ENCODE peak calls at places on chromosomes 13 and 19, in seven cellular contexts. H, R, X, N, J, A and B are unnamed samples.

GRCh38 chr19:54551950-54552912 is 21.4 kb upstream of the LILRA2 start:
- DNase-seq in H (no peak), R (no peak), X (no peak), N (no peak), J (no peak), A (no peak), B (no peak)

GRCh38 chr19:4707956-4708650 is 15.5 kb downstream of the DPP9 start:
- DNase-seq in H (peak), R (peak), X (peak), N (peak), J (no peak), A (peak), B (no peak)

GRCh38 chr19:344625-345319 is at the start of gene MIER2:
- DNase-seq in H (peak), R (peak), X (peak), N (peak), J (peak), A (peak), B (peak)

GRCh38 chr19:48797103-48797502 is 13.7 kb downstream of the BCAT2 start:
- DNase-seq in H (no peak), R (no peak), X (no peak), N (no peak), J (no peak), A (no peak), B (no peak)

GRCh38 chr13:74129500-74130144 is 4.6 kb downstream of the KLF12 start:
- DNase-seq in H (peak), R (no peak), X (peak), N (peak), J (no peak), A (no peak), B (no peak)

GRCh38 chr13:99055286-99056073 is 77.6 kb upstream of the DOCK9 start:
- DNase-seq in H (no peak), R (no peak), X (no peak), N (no peak), J (no peak), A (no peak), B (no peak)

GRCh38 chr13:91313103-91313502 is 34.4 kb upstream of the MIR17HG start:
- DNase-seq in H (no peak), R (no peak), X (peak), N (peak), J (no peak), A (no peak), B (no peak)

GRCh38 chr13:24746618-24747247 is 17.2 kb upstream of the RNF17 start:
- DNase-seq in H (no peak), R (no peak), X (peak), N (peak), J (no peak), A (peak), B (no peak)

GRCh38 chr13:37652596-37652995 is 54.0 kb upstream of the POSTN start:
- DNase-seq in H (no peak), R (no peak), X (no peak), N (no peak), J (no peak), A (no peak), B (no peak)

GRCh38 chr19:5048091-5048726 is 79.3 kb downstream of the KDM4B start:
- DNase-seq in H (peak), R (peak), X (peak), N (peak), J (peak), A (peak), B (peak)

GRCh38 chr13:39688278-39688677 is 32.8 kb downstream of the COG6 start:
- DNase-seq in H (no peak), R (no peak), X (no peak), N (no peak), J (no peak), A (no peak), B (no peak)

GRCh38 chr13:52642131-52642530 is at the start of gene HNRNPA1L2:
- DNase-seq in H (no peak), R (no peak), X (no peak), N (no peak), J (no peak), A (no peak), B (no peak)

GRCh38 chr13:43284162-43284561 is 260.8 kb downstream of the DNAJC15 start:
- DNase-seq in H (no peak), R (no peak), X (peak), N (peak), J (no peak), A (no peak), B (peak)

GRCh38 chr13:98022210-98022609 is 68.7 kb downstream of the IPO5 start:
- DNase-seq in H (peak), R (peak), X (peak), N (peak), J (no peak), A (peak), B (peak)

GRCh38 chr13:49995535-49996165 is 1.2 kb upstream of the TRIM13 start:
- DNase-seq in H (no peak), R (no peak), X (peak), N (no peak), J (no peak), A (no peak), B (no peak)

GRCh38 chr13:114049026-114049425 is 75.2 kb upstream of the C13orf46 start:
- DNase-seq in H (no peak), R (no peak), X (no peak), N (no peak), J (no peak), A (no peak), B (no peak)

GRCh38 chr19:1725100-1726064 is 27.9 kb upstream of the ONECUT3 start:
- DNase-seq in H (peak), R (no peak), X (peak), N (peak), J (no peak), A (peak), B (no peak)

DNA sequence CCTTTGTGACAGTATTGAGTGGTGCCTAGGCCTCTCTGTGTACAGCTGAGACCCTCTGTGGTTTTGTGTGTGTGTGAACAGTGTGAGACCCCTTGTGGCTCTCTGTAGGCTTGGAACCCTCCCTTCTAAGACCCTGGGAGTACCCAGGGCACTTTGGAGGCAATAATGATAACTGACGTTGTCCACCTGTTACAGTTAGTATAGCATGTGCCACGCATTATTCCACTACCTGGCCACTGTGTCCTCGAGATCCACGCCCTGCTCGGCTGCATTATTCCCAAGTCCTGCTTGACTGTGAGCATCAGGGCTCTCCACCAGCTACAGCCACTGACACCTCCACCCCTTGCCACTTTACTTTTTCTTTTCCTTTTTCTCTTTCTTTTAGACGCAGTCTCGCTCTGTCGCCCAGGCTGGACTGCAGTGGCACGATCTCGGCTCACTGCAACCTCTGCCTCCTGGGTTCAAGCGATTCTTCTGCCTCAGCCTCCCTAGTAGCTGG is 2.0 kb downstream of the GRAMD1A start:
- DNase-seq in H (no peak), R (no peak), X (no peak), N (no peak), J (no peak), A (no peak), B (no peak)
- H3K4me3 ChIP-seq in H (no peak), R (no peak), X (no peak), N (no peak), J (no peak), A (no peak), B (peak)

DNA sequence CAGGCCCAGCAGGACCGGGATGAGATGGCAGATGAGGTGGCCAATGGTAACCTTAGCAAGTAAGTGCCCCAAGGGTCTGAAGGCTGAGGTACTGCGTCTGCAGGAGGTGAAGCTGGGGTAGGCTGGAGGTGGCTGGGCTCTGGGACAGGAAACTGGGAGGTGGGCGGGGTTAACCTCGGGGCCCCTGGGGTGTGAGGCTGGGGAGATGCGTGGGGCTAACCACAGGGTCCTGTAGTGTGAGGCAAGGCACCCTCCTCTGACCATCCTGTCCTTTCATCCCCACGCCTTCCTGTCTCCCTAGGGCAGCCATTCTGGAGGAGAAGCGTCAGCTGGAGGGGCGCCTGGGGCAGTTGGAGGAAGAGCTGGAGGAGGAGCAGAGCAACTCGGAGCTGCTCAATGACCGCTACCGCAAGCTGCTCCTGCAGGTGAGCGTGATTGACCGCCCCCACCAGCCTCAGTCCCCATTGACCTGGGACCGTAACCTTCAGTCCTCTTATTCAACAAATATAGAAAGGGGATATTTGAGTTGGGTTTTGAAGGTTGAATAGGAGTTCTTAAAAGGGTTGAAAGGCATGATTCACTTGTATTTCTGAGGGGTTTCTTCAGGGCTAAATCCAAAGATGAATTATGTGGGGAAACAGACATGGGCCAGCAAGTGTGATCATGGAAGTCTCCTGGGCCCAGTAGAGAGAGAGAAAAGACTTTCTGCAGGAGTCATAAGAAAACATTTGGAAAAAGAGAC is 35.7 kb downstream of the KCNC3 start:
- DNase-seq in H (no peak), R (no peak), X (no peak), N (no peak), J (no peak), A (peak), B (no peak)
- H3K4me3 ChIP-seq in H (no peak), R (no peak), X (no peak), N (no peak), J (no peak), A (no peak), B (no peak)

GRCh38 chr13:110812111-110812868 is 98.8 kb downstream of the ING1 start:
- DNase-seq in H (no peak), R (no peak), X (peak), N (no peak), J (no peak), A (peak), B (no peak)
- H3K4me3 ChIP-seq in H (peak), R (peak), X (peak), N (no peak), J (peak), A (peak), B (peak)

DNA sequence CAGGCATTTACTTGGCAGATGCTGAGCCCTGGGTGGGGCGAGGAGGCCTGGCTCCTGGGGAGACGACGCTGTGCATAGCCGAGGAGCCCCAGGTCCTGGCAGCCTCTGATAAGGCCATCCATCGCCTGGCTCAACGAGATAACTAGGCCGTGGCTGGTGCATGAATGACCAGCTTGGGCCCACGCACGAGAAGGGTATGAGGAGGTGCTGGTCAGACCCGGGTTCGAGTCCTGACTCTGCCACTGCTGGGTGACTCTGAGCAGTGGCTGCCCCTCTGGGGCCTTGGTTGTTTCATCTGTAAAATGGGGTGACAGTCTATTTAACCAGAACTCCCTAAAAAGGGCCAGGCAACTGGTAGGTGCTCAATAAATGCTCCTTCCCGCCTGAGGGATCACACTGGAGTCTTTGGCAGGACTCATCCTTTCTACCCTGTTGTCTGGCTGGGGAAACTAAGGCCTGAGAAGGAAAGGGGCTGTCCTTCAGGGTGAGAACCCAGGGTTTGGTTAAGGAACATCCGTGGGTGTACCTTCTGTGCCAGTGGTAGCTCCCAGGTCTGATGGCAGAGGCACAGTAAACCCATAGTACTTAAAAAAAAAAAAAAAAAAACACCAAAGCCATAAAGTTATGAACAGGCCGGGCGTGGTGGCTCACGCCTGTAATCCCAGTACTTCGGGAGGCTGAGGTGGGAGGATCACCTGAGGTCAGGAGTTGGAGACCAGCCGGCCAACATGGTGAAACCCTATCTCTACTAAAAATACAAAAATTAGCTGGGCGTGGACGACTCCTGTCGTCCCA is 8.1 kb upstream of the ARRDC2 start:
- DNase-seq in H (no peak), R (no peak), X (no peak), N (no peak), J (no peak), A (no peak), B (no peak)
- H3K4me3 ChIP-seq in H (no peak), R (no peak), X (no peak), N (no peak), J (peak), A (peak), B (no peak)

GRCh38 chr19:11964496-11964857 is 363 bp upstream of the ZNF763 start:
- DNase-seq in H (peak), R (no peak), X (no peak), N (no peak), J (no peak), A (no peak), B (no peak)
- H3K4me3 ChIP-seq in H (peak), R (peak), X (peak), N (no peak), J (peak), A (peak), B (peak)

DNA sequence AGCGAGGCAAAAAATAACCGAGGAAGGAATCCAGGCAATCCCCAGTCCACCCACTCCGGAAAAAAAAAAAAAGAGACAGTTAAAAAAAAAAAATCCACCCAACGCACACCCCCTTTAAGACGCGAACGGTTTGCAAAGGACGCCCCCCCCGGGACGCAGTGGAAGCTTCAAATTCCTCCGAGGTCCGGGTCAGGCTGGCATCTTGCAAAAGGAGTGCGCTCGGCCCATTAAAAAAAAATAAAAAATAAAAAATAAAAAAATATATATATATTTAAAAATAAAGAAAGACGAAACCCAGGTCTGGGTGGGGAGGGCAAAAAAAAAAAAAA is 235 bp upstream of the CACNA1A start:
- DNase-seq in H (no peak), R (no peak), X (no peak), N (no peak), J (no peak), A (no peak), B (peak)
- H3K4me3 ChIP-seq in H (peak), R (no peak), X (peak), N (no peak), J (peak), A (peak), B (peak)

DNA sequence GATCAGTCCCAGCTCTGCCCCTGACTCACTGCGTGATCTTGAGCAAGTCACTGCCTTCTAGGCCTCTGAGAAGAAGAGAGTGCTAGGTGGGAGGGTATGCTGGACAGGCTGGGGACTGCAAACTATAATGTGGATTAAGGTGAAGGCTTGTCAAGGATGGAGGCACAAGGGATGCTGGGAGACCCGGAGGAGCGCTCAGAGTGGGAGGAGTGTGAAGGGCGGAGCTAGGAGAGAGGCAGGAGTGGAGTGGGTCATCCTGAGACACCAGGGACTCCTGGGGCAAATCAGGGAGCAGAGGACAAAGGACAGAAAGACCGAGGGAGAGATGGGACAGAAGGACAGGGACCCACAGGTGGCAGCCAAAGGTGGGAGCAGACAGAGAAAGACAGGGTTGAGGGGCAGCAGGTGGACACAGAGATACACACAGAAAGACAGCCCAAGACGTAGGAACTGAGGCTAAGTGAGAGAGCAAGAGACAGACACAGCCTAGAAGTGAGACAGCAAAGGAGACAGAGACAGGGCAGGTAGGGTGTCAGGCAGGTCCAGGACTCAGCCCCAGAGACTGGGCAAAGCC is 2.6 kb downstream of the GRIK5 start:
- DNase-seq in H (no peak), R (no peak), X (no peak), N (no peak), J (no peak), A (peak), B (no peak)
- H3K4me3 ChIP-seq in H (no peak), R (no peak), X (no peak), N (no peak), J (no peak), A (no peak), B (no peak)

GRCh38 chr13:30734434-30734833 is 909 bp upstream of the ALOX5AP start:
- DNase-seq in H (no peak), R (no peak), X (peak), N (peak), J (no peak), A (peak), B (peak)
- H3K4me3 ChIP-seq in H (no peak), R (no peak), X (no peak), N (no peak), J (no peak), A (no peak), B (no peak)